ENCODE peak calls at places on chromosome 21, in nine cellular contexts. One of them, this sample, is unnamed.

GRCh38 chr21:33265664-33266049 is 510 bp upstream of the IL10RB start:
- DNase-seq in HCT116: no peak
- DNase-seq in fibroblast of lung: no peak
- DNase-seq in CD8-positive, alpha-beta memory T cell: peak; percentile 8
- DNase-seq in neuronal stem cell: peak; percentile 6
- DNase-seq in RWPE1: no peak
- DNase-seq in PC-3: peak; percentile 31
- DNase-seq in body of pancreas: no peak
- DNase-seq in K562: no peak
- DNase-seq in this sample: peak; percentile 85

GRCh38 chr21:32372755-32373154 is 20.1 kb downstream of the URB1 start:
- DNase-seq in body of pancreas: no peak
- DNase-seq in neuronal stem cell: no peak
- DNase-seq in PC-3: no peak
- DNase-seq in K562: no peak
- DNase-seq in fibroblast of lung: peak; percentile 77
- DNase-seq in CD8-positive, alpha-beta memory T cell: no peak
- DNase-seq in RWPE1: peak; percentile 38
- DNase-seq in HCT116: no peak
- DNase-seq in this sample: no peak

GRCh38 chr21:28590722-28591121 is 402.0 kb downstream of the LTN1 start:
- DNase-seq in CD8-positive, alpha-beta memory T cell: no peak
- DNase-seq in K562: no peak
- DNase-seq in neuronal stem cell: no peak
- DNase-seq in body of pancreas: no peak
- DNase-seq in HCT116: no peak
- DNase-seq in PC-3: no peak
- DNase-seq in RWPE1: no peak
- DNase-seq in fibroblast of lung: no peak
- DNase-seq in this sample: no peak

GRCh38 chr21:31546402-31547155 is 112.9 kb upstream of the SOD1 start:
- DNase-seq in neuronal stem cell: no peak
- DNase-seq in CD8-positive, alpha-beta memory T cell: no peak
- DNase-seq in fibroblast of lung: no peak
- DNase-seq in body of pancreas: no peak
- DNase-seq in RWPE1: no peak
- DNase-seq in K562: no peak
- DNase-seq in PC-3: no peak
- DNase-seq in HCT116: no peak
- DNase-seq in this sample: no peak

GRCh38 chr21:15077529-15077928 is 12.7 kb upstream of the NRIP1 start:
- DNase-seq in CD8-positive, alpha-beta memory T cell: no peak
- DNase-seq in neuronal stem cell: no peak
- DNase-seq in HCT116: no peak
- DNase-seq in RWPE1: no peak
- DNase-seq in K562: no peak
- DNase-seq in body of pancreas: no peak
- DNase-seq in PC-3: no peak
- DNase-seq in fibroblast of lung: no peak
- DNase-seq in this sample: no peak

GRCh38 chr21:24045775-24046215 is 1561.5 kb downstream of the MRPL39 start:
- DNase-seq in body of pancreas: peak; percentile 66
- DNase-seq in K562: no peak
- DNase-seq in HCT116: no peak
- DNase-seq in CD8-positive, alpha-beta memory T cell: no peak
- DNase-seq in neuronal stem cell: no peak
- DNase-seq in PC-3: peak; percentile 90
- DNase-seq in fibroblast of lung: peak; percentile 98
- DNase-seq in RWPE1: peak; percentile 2
- DNase-seq in this sample: no peak

GRCh38 chr21:14773777-14774345 is 227.7 kb upstream of the SAMSN1 start:
- DNase-seq in neuronal stem cell: peak; percentile 23
- DNase-seq in PC-3: peak; percentile 77
- DNase-seq in body of pancreas: peak; percentile 78
- DNase-seq in fibroblast of lung: no peak
- DNase-seq in CD8-positive, alpha-beta memory T cell: peak; percentile 18
- DNase-seq in K562: peak; percentile 68
- DNase-seq in HCT116: peak; percentile 29
- DNase-seq in RWPE1: peak; percentile 23
- DNase-seq in this sample: no peak

GRCh38 chr21:34669149-34669879 is 520 bp downstream of the CLIC6 start:
- DNase-seq in neuronal stem cell: peak; percentile 18
- DNase-seq in CD8-positive, alpha-beta memory T cell: no peak
- DNase-seq in K562: no peak
- DNase-seq in body of pancreas: no peak
- DNase-seq in HCT116: no peak
- DNase-seq in fibroblast of lung: no peak
- DNase-seq in RWPE1: no peak
- DNase-seq in PC-3: no peak
- DNase-seq in this sample: peak; percentile 81

GRCh38 chr21:29441651-29442050 is 142.9 kb downstream of the BACH1 start:
- DNase-seq in PC-3: no peak
- DNase-seq in K562: no peak
- DNase-seq in CD8-positive, alpha-beta memory T cell: no peak
- DNase-seq in RWPE1: no peak
- DNase-seq in neuronal stem cell: no peak
- DNase-seq in fibroblast of lung: no peak
- DNase-seq in HCT116: no peak
- DNase-seq in body of pancreas: no peak
- DNase-seq in this sample: no peak

GRCh38 chr21:29133241-29133640 is 2.8 kb downstream of the MAP3K7CL start:
- DNase-seq in neuronal stem cell: no peak
- DNase-seq in CD8-positive, alpha-beta memory T cell: no peak
- DNase-seq in K562: no peak
- DNase-seq in HCT116: no peak
- DNase-seq in fibroblast of lung: no peak
- DNase-seq in body of pancreas: no peak
- DNase-seq in PC-3: no peak
- DNase-seq in RWPE1: no peak
- DNase-seq in this sample: no peak

GRCh38 chr21:33968082-33968997 is 52.7 kb upstream of the ATP5PO start:
- DNase-seq in neuronal stem cell: no peak
- DNase-seq in fibroblast of lung: peak; percentile 62
- DNase-seq in body of pancreas: no peak
- DNase-seq in PC-3: peak; percentile 90
- DNase-seq in K562: peak; percentile 58
- DNase-seq in HCT116: no peak
- DNase-seq in RWPE1: peak; percentile 75
- DNase-seq in CD8-positive, alpha-beta memory T cell: no peak
- DNase-seq in this sample: no peak

GRCh38 chr21:44542716-44543115 is 2.7 kb upstream of the KRTAP10-1 start:
- DNase-seq in K562: no peak
- DNase-seq in CD8-positive, alpha-beta memory T cell: no peak
- DNase-seq in PC-3: no peak
- DNase-seq in body of pancreas: no peak
- DNase-seq in neuronal stem cell: no peak
- DNase-seq in HCT116: peak; percentile 3
- DNase-seq in RWPE1: no peak
- DNase-seq in fibroblast of lung: no peak
- DNase-seq in this sample: no peak

GRCh38 chr21:44540741-44541288 is 820 bp upstream of the KRTAP10-1 start:
- DNase-seq in HCT116: no peak
- DNase-seq in fibroblast of lung: no peak
- DNase-seq in body of pancreas: no peak
- DNase-seq in RWPE1: no peak
- DNase-seq in PC-3: no peak
- DNase-seq in neuronal stem cell: no peak
- DNase-seq in CD8-positive, alpha-beta memory T cell: no peak
- DNase-seq in K562: no peak
- DNase-seq in this sample: no peak

GRCh38 chr21:44548381-44548780 is 2.9 kb downstream of the KRTAP10-2 start:
- DNase-seq in fibroblast of lung: no peak
- DNase-seq in body of pancreas: no peak
- DNase-seq in CD8-positive, alpha-beta memory T cell: no peak
- DNase-seq in neuronal stem cell: no peak
- DNase-seq in RWPE1: no peak
- DNase-seq in PC-3: no peak
- DNase-seq in HCT116: no peak
- DNase-seq in K562: no peak
- DNase-seq in this sample: peak; percentile 33

GRCh38 chr21:44547656-44548331 is 3.5 kb downstream of the KRTAP10-2 start:
- DNase-seq in CD8-positive, alpha-beta memory T cell: peak; percentile 43
- DNase-seq in neuronal stem cell: no peak
- DNase-seq in RWPE1: no peak
- DNase-seq in PC-3: no peak
- DNase-seq in fibroblast of lung: no peak
- DNase-seq in K562: no peak
- DNase-seq in body of pancreas: no peak
- DNase-seq in HCT116: no peak
- DNase-seq in this sample: peak; percentile 32

DNA sequence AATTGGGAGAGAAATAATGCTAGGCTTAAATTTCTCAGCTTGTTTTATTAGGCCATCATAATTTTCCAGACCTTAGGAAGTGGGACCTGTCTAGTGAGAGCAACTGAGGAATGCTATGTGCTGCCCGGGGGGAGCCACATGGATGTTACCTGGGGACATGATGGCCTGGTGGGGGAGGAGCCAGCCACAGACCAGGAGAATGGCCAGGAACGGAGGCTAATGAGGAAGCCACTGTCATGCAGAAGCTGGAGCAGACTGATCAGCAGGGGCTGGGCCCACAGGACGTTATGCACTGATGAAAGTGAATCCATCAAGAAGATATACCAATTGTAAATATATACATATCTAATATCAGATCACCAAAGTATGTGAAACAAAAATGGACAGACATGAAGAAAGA is 4.6 kb upstream of the KRTAP10-1 start:
- DNase-seq in K562: no peak
- DNase-seq in fibroblast of lung: no peak
- DNase-seq in body of pancreas: no peak
- DNase-seq in neuronal stem cell: no peak
- DNase-seq in CD8-positive, alpha-beta memory T cell: no peak
- DNase-seq in PC-3: no peak
- DNase-seq in RWPE1: no peak
- DNase-seq in HCT116: no peak
- DNase-seq in this sample: no peak
- H3K27ac ChIP-seq in K562: no peak overlapping the region
- H3K27ac ChIP-seq in fibroblast of lung: no peak overlapping the region
- H3K27ac ChIP-seq in body of pancreas: no peak overlapping the region
- H3K27ac ChIP-seq in neuronal stem cell: no peak overlapping the region
- H3K27ac ChIP-seq in CD8-positive, alpha-beta memory T cell: no peak overlapping the region
- H3K27ac ChIP-seq in PC-3: no peak overlapping the region
- H3K27ac ChIP-seq in RWPE1: no peak overlapping the region
- H3K27ac ChIP-seq in HCT116: no peak overlapping the region
- H3K27ac ChIP-seq in this sample: no peak overlapping the region

DNA sequence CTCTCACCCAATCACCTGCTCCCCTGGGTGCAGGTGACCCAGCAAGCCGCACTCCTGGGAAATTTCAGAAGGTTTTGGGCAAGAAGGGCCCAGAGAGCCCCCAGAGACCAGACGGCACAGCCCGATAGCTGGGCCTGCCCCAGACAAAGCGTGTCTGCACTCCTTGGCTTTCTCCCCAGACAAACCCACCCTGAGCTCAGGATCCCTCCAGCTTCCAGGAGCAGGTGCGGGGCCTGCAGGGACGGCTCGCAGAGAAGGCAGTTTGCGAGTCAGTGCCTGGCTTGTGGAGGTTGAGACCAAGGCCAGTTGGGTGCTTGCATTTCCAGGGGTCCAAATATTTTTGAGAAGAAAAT is 6.7 kb downstream of the PDE9A start:
- DNase-seq in neuronal stem cell: no peak
- DNase-seq in HCT116: no peak
- DNase-seq in body of pancreas: no peak
- DNase-seq in K562: no peak
- DNase-seq in RWPE1: no peak
- DNase-seq in PC-3: no peak
- DNase-seq in fibroblast of lung: no peak
- DNase-seq in CD8-positive, alpha-beta memory T cell: no peak
- DNase-seq in this sample: no peak
- H3K27ac ChIP-seq in neuronal stem cell: no peak overlapping the region
- H3K27ac ChIP-seq in HCT116: no peak overlapping the region
- H3K27ac ChIP-seq in body of pancreas: no peak overlapping the region
- H3K27ac ChIP-seq in K562: no peak overlapping the region
- H3K27ac ChIP-seq in RWPE1: no peak overlapping the region
- H3K27ac ChIP-seq in PC-3: no peak overlapping the region
- H3K27ac ChIP-seq in fibroblast of lung: no peak overlapping the region
- H3K27ac ChIP-seq in CD8-positive, alpha-beta memory T cell: no peak overlapping the region
- H3K27ac ChIP-seq in this sample: no peak overlapping the region

GRCh38 chr21:25837545-25838263 is 102.9 kb downstream of the GABPA start:
- DNase-seq in PC-3: peak; percentile 88
- DNase-seq in CD8-positive, alpha-beta memory T cell: no peak
- DNase-seq in neuronal stem cell: no peak
- DNase-seq in body of pancreas: no peak
- DNase-seq in HCT116: no peak
- DNase-seq in K562: no peak
- DNase-seq in RWPE1: no peak
- DNase-seq in fibroblast of lung: peak; percentile 90
- DNase-seq in this sample: no peak
- H3K27ac ChIP-seq in PC-3: no peak overlapping the region
- H3K27ac ChIP-seq in CD8-positive, alpha-beta memory T cell: no peak overlapping the region
- H3K27ac ChIP-seq in neuronal stem cell: no peak overlapping the region
- H3K27ac ChIP-seq in body of pancreas: no peak overlapping the region
- H3K27ac ChIP-seq in HCT116: no peak overlapping the region
- H3K27ac ChIP-seq in K562: no peak overlapping the region
- H3K27ac ChIP-seq in RWPE1: no peak overlapping the region
- H3K27ac ChIP-seq in fibroblast of lung: no peak overlapping the region
- H3K27ac ChIP-seq in this sample: no peak overlapping the region

GRCh38 chr21:26169061-26169610 is 1.4 kb downstream of the APP start:
- DNase-seq in K562: no peak
- DNase-seq in CD8-positive, alpha-beta memory T cell: peak; percentile 26
- DNase-seq in fibroblast of lung: peak; percentile 77
- DNase-seq in body of pancreas: peak; percentile 43
- DNase-seq in PC-3: peak; percentile 70
- DNase-seq in HCT116: peak; percentile 29
- DNase-seq in neuronal stem cell: peak; percentile 37
- DNase-seq in RWPE1: peak; percentile 55
- DNase-seq in this sample: no peak

GRCh38 chr21:26169611-26170470 is 729 bp downstream of the APP start:
- DNase-seq in fibroblast of lung: peak; percentile 73
- DNase-seq in body of pancreas: peak; percentile 57
- DNase-seq in K562: no peak
- DNase-seq in RWPE1: peak; percentile 53
- DNase-seq in PC-3: peak; percentile 62
- DNase-seq in CD8-positive, alpha-beta memory T cell: no peak
- DNase-seq in HCT116: peak; percentile 16
- DNase-seq in neuronal stem cell: peak; percentile 58
- DNase-seq in this sample: peak; percentile 82

GRCh38 chr21:26165331-26165730 is 5.2 kb downstream of the APP start:
- DNase-seq in PC-3: peak; percentile 35
- DNase-seq in CD8-positive, alpha-beta memory T cell: no peak
- DNase-seq in K562: no peak
- DNase-seq in fibroblast of lung: no peak
- DNase-seq in HCT116: no peak
- DNase-seq in RWPE1: peak; percentile 37
- DNase-seq in body of pancreas: no peak
- DNase-seq in neuronal stem cell: no peak
- DNase-seq in this sample: no peak

GRCh38 chr21:26170471-26171309 is at the start of gene APP:
- DNase-seq in RWPE1: peak; percentile 93
- DNase-seq in HCT116: peak; percentile 19
- DNase-seq in fibroblast of lung: peak; percentile 73
- DNase-seq in body of pancreas: peak; percentile 89
- DNase-seq in PC-3: peak; percentile 83
- DNase-seq in CD8-positive, alpha-beta memory T cell: peak; percentile 76
- DNase-seq in neuronal stem cell: peak; percentile 82
- DNase-seq in K562: peak; percentile 84
- DNase-seq in this sample: peak; percentile 94

DNA sequence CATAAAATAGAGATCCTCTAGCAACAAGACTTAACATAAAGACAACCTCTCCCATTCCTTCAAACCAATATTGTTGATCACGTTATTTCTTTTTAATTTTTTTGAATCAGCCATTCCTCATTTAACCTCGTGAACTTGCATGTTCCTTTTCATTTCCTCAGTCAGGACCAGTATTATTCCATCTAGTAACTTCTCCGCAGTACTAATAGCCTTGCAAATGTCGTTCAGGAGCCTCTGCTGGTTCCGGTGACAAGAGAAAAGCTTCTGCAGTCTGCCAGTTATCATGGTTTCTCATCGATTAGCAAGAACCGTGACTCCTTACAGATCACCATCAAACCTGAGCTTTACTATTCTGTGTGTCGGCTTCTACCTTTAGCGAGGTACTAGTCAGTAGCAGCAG is 3.0 kb downstream of the APP start:
- DNase-seq in K562: no peak
- DNase-seq in PC-3: no peak
- DNase-seq in CD8-positive, alpha-beta memory T cell: no peak
- DNase-seq in fibroblast of lung: no peak
- DNase-seq in neuronal stem cell: no peak
- DNase-seq in RWPE1: no peak
- DNase-seq in body of pancreas: no peak
- DNase-seq in HCT116: no peak
- DNase-seq in this sample: no peak
- H3K27ac ChIP-seq in K562: no peak overlapping the region
- H3K27ac ChIP-seq in PC-3: peak overlapping the region; percentile 69
- H3K27ac ChIP-seq in CD8-positive, alpha-beta memory T cell: no peak overlapping the region
- H3K27ac ChIP-seq in fibroblast of lung: no peak overlapping the region
- H3K27ac ChIP-seq in neuronal stem cell: no peak overlapping the region
- H3K27ac ChIP-seq in RWPE1: no peak overlapping the region
- H3K27ac ChIP-seq in body of pancreas: peak overlapping the region; percentile 91
- H3K27ac ChIP-seq in HCT116: no peak overlapping the region
- H3K27ac ChIP-seq in this sample: peak overlapping the region; percentile 85

This sample was measured in upper lobe of right lung.